ENCODE peak calls at places on chromosomes 7 and 10, in nine cellular contexts. One of them, this sample, is unnamed.

GRCh38 chr7:151838072-151838471 is 38.8 kb downstream of the PRKAG2 start:
- DNase-seq in mucosa of descending colon: no peak
- DNase-seq in brain microvascular endothelial cell: no peak
- DNase-seq in CD4-positive, alpha-beta T cell: no peak
- DNase-seq in fibroblast of villous mesenchyme: no peak
- DNase-seq in heart right ventricle: no peak
- DNase-seq in HepG2: no peak
- DNase-seq in ovary: no peak
- DNase-seq in endothelial cell: no peak
- DNase-seq in this sample: no peak

GRCh38 chr7:36986429-36987362 is 262.4 kb upstream of the AOAH start:
- DNase-seq in mucosa of descending colon: peak; percentile 54
- DNase-seq in brain microvascular endothelial cell: peak; percentile 63
- DNase-seq in CD4-positive, alpha-beta T cell: peak; percentile 37
- DNase-seq in fibroblast of villous mesenchyme: peak; percentile 48
- DNase-seq in heart right ventricle: peak; percentile 48
- DNase-seq in HepG2: peak; percentile 36
- DNase-seq in ovary: peak; percentile 12
- DNase-seq in endothelial cell: peak; percentile 81
- DNase-seq in this sample: peak; percentile 75

GRCh38 chr7:22713463-22713862 is 13.5 kb upstream of the IL6 start:
- DNase-seq in mucosa of descending colon: no peak
- DNase-seq in brain microvascular endothelial cell: no peak
- DNase-seq in CD4-positive, alpha-beta T cell: no peak
- DNase-seq in fibroblast of villous mesenchyme: no peak
- DNase-seq in heart right ventricle: no peak
- DNase-seq in HepG2: no peak
- DNase-seq in ovary: no peak
- DNase-seq in endothelial cell: no peak
- DNase-seq in this sample: no peak

GRCh38 chr7:33986456-33986855 is 81.1 kb downstream of the BMPER start:
- DNase-seq in mucosa of descending colon: no peak
- DNase-seq in brain microvascular endothelial cell: no peak
- DNase-seq in CD4-positive, alpha-beta T cell: no peak
- DNase-seq in fibroblast of villous mesenchyme: no peak
- DNase-seq in heart right ventricle: no peak
- DNase-seq in HepG2: no peak
- DNase-seq in ovary: no peak
- DNase-seq in endothelial cell: no peak
- DNase-seq in this sample: no peak

GRCh38 chr7:17583786-17584185 is 285.3 kb downstream of the AHR start:
- DNase-seq in mucosa of descending colon: no peak
- DNase-seq in brain microvascular endothelial cell: no peak
- DNase-seq in CD4-positive, alpha-beta T cell: no peak
- DNase-seq in fibroblast of villous mesenchyme: no peak
- DNase-seq in heart right ventricle: no peak
- DNase-seq in HepG2: no peak
- DNase-seq in ovary: no peak
- DNase-seq in endothelial cell: no peak
- DNase-seq in this sample: no peak

GRCh38 chr10:6231146-6231545 is 28.4 kb downstream of the PFKFB3 start:
- DNase-seq in mucosa of descending colon: no peak
- DNase-seq in brain microvascular endothelial cell: no peak
- DNase-seq in CD4-positive, alpha-beta T cell: no peak
- DNase-seq in fibroblast of villous mesenchyme: no peak
- DNase-seq in heart right ventricle: no peak
- DNase-seq in HepG2: no peak
- DNase-seq in ovary: no peak
- DNase-seq in endothelial cell: no peak
- DNase-seq in this sample: no peak

GRCh38 chr10:12492016-12492415 is 142.7 kb downstream of the CAMK1D start:
- DNase-seq in mucosa of descending colon: no peak
- DNase-seq in brain microvascular endothelial cell: no peak
- DNase-seq in CD4-positive, alpha-beta T cell: no peak
- DNase-seq in fibroblast of villous mesenchyme: no peak
- DNase-seq in heart right ventricle: no peak
- DNase-seq in HepG2: no peak
- DNase-seq in ovary: no peak
- DNase-seq in endothelial cell: no peak
- DNase-seq in this sample: no peak

GRCh38 chr10:3068201-3068967 is 1.0 kb downstream of the PFKP start:
- DNase-seq in mucosa of descending colon: peak; percentile 80
- DNase-seq in brain microvascular endothelial cell: peak; percentile 48
- DNase-seq in CD4-positive, alpha-beta T cell: peak; percentile 35
- DNase-seq in fibroblast of villous mesenchyme: peak; percentile 80
- DNase-seq in heart right ventricle: peak; percentile 71
- DNase-seq in HepG2: no peak
- DNase-seq in ovary: peak; percentile 56
- DNase-seq in endothelial cell: peak; percentile 63
- DNase-seq in this sample: peak; percentile 65

GRCh38 chr7:33091111-33091531 is 18.1 kb downstream of the RP9 start:
- DNase-seq in mucosa of descending colon: no peak
- DNase-seq in brain microvascular endothelial cell: no peak
- DNase-seq in CD4-positive, alpha-beta T cell: no peak
- DNase-seq in fibroblast of villous mesenchyme: no peak
- DNase-seq in heart right ventricle: no peak
- DNase-seq in HepG2: no peak
- DNase-seq in ovary: no peak
- DNase-seq in endothelial cell: no peak
- DNase-seq in this sample: no peak

GRCh38 chr7:138521837-138522461 is 61.9 kb downstream of the TRIM24 start:
- DNase-seq in mucosa of descending colon: no peak
- DNase-seq in brain microvascular endothelial cell: no peak
- DNase-seq in CD4-positive, alpha-beta T cell: no peak
- DNase-seq in fibroblast of villous mesenchyme: no peak
- DNase-seq in heart right ventricle: no peak
- DNase-seq in HepG2: no peak
- DNase-seq in ovary: no peak
- DNase-seq in endothelial cell: no peak
- DNase-seq in this sample: no peak

GRCh38 chr10:208616-209015 is 73.4 kb downstream of the ZMYND11 start:
- DNase-seq in mucosa of descending colon: no peak
- DNase-seq in brain microvascular endothelial cell: no peak
- DNase-seq in CD4-positive, alpha-beta T cell: no peak
- DNase-seq in fibroblast of villous mesenchyme: no peak
- DNase-seq in heart right ventricle: no peak
- DNase-seq in HepG2: no peak
- DNase-seq in ovary: no peak
- DNase-seq in endothelial cell: no peak
- DNase-seq in this sample: no peak

GRCh38 chr7:20441886-20442505 is 111.3 kb downstream of the ITGB8 start:
- DNase-seq in mucosa of descending colon: no peak
- DNase-seq in brain microvascular endothelial cell: no peak
- DNase-seq in CD4-positive, alpha-beta T cell: no peak
- DNase-seq in fibroblast of villous mesenchyme: peak; percentile 62
- DNase-seq in heart right ventricle: no peak
- DNase-seq in HepG2: no peak
- DNase-seq in ovary: no peak
- DNase-seq in endothelial cell: no peak
- DNase-seq in this sample: no peak

GRCh38 chr10:4066581-4067403 is 281.8 kb upstream of the KLF6 start:
- DNase-seq in mucosa of descending colon: no peak
- DNase-seq in brain microvascular endothelial cell: no peak
- DNase-seq in CD4-positive, alpha-beta T cell: no peak
- DNase-seq in fibroblast of villous mesenchyme: no peak
- DNase-seq in heart right ventricle: no peak
- DNase-seq in HepG2: no peak
- DNase-seq in ovary: no peak
- DNase-seq in endothelial cell: no peak
- DNase-seq in this sample: no peak

GRCh38 chr10:3780056-3780765 is 4.8 kb downstream of the KLF6 start:
- DNase-seq in mucosa of descending colon: no peak
- DNase-seq in brain microvascular endothelial cell: peak; percentile 63
- DNase-seq in CD4-positive, alpha-beta T cell: no peak
- DNase-seq in fibroblast of villous mesenchyme: peak; percentile 58
- DNase-seq in heart right ventricle: no peak
- DNase-seq in HepG2: no peak
- DNase-seq in ovary: peak; percentile 7
- DNase-seq in endothelial cell: no peak
- DNase-seq in this sample: no peak

GRCh38 chr10:62043493-62043938 is 142.0 kb downstream of the ARID5B start:
- DNase-seq in mucosa of descending colon: no peak
- DNase-seq in brain microvascular endothelial cell: no peak
- DNase-seq in CD4-positive, alpha-beta T cell: no peak
- DNase-seq in fibroblast of villous mesenchyme: peak; percentile 62
- DNase-seq in heart right ventricle: no peak
- DNase-seq in HepG2: no peak
- DNase-seq in ovary: no peak
- DNase-seq in endothelial cell: no peak
- DNase-seq in this sample: no peak

GRCh38 chr10:117476281-117476680 is 66.3 kb upstream of the EMX2 start:
- DNase-seq in mucosa of descending colon: no peak
- DNase-seq in brain microvascular endothelial cell: no peak
- DNase-seq in CD4-positive, alpha-beta T cell: no peak
- DNase-seq in fibroblast of villous mesenchyme: no peak
- DNase-seq in heart right ventricle: no peak
- DNase-seq in HepG2: no peak
- DNase-seq in ovary: no peak
- DNase-seq in endothelial cell: no peak
- DNase-seq in this sample: no peak

GRCh38 chr7:74216361-74216761 is 6.6 kb downstream of the LAT2 start:
- DNase-seq in mucosa of descending colon: no peak
- DNase-seq in brain microvascular endothelial cell: no peak
- DNase-seq in CD4-positive, alpha-beta T cell: no peak
- DNase-seq in fibroblast of villous mesenchyme: no peak
- DNase-seq in heart right ventricle: no peak
- DNase-seq in HepG2: no peak
- DNase-seq in ovary: no peak
- DNase-seq in endothelial cell: no peak
- DNase-seq in this sample: no peak

GRCh38 chr7:2060701-2061100 is 172.0 kb downstream of the MAD1L1 start:
- DNase-seq in mucosa of descending colon: no peak
- DNase-seq in brain microvascular endothelial cell: no peak
- DNase-seq in CD4-positive, alpha-beta T cell: no peak
- DNase-seq in fibroblast of villous mesenchyme: peak; percentile 73
- DNase-seq in heart right ventricle: no peak
- DNase-seq in HepG2: no peak
- DNase-seq in ovary: no peak
- DNase-seq in endothelial cell: no peak
- DNase-seq in this sample: no peak

GRCh38 chr10:93742633-93743349 is 14.9 kb upstream of the LGI1 start:
- DNase-seq in mucosa of descending colon: no peak
- DNase-seq in brain microvascular endothelial cell: no peak
- DNase-seq in CD4-positive, alpha-beta T cell: no peak
- DNase-seq in fibroblast of villous mesenchyme: peak; percentile 15
- DNase-seq in heart right ventricle: no peak
- DNase-seq in HepG2: no peak
- DNase-seq in ovary: no peak
- DNase-seq in endothelial cell: no peak
- DNase-seq in this sample: no peak

GRCh38 chr10:93741367-93741766 is 16.4 kb upstream of the LGI1 start:
- DNase-seq in mucosa of descending colon: no peak
- DNase-seq in brain microvascular endothelial cell: no peak
- DNase-seq in CD4-positive, alpha-beta T cell: no peak
- DNase-seq in fibroblast of villous mesenchyme: no peak
- DNase-seq in heart right ventricle: no peak
- DNase-seq in HepG2: no peak
- DNase-seq in ovary: no peak
- DNase-seq in endothelial cell: no peak
- DNase-seq in this sample: no peak

GRCh38 chr10:93749218-93749799 is 8.4 kb upstream of the LGI1 start:
- DNase-seq in mucosa of descending colon: no peak
- DNase-seq in brain microvascular endothelial cell: no peak
- DNase-seq in CD4-positive, alpha-beta T cell: no peak
- DNase-seq in fibroblast of villous mesenchyme: peak; percentile 23
- DNase-seq in heart right ventricle: no peak
- DNase-seq in HepG2: no peak
- DNase-seq in ovary: no peak
- DNase-seq in endothelial cell: no peak
- DNase-seq in this sample: no peak

GRCh38 chr10:93746844-93747284 is 10.9 kb upstream of the LGI1 start:
- DNase-seq in mucosa of descending colon: peak; percentile 50
- DNase-seq in brain microvascular endothelial cell: peak; percentile 95
- DNase-seq in CD4-positive, alpha-beta T cell: no peak
- DNase-seq in fibroblast of villous mesenchyme: peak; percentile 97
- DNase-seq in heart right ventricle: no peak
- DNase-seq in HepG2: peak; percentile 38
- DNase-seq in ovary: no peak
- DNase-seq in endothelial cell: peak; percentile 17
- DNase-seq in this sample: no peak

GRCh38 chr10:93745411-93746065 is 12.2 kb upstream of the LGI1 start:
- DNase-seq in mucosa of descending colon: no peak
- DNase-seq in brain microvascular endothelial cell: no peak
- DNase-seq in CD4-positive, alpha-beta T cell: no peak
- DNase-seq in fibroblast of villous mesenchyme: peak; percentile 45
- DNase-seq in heart right ventricle: no peak
- DNase-seq in HepG2: peak; percentile 5
- DNase-seq in ovary: no peak
- DNase-seq in endothelial cell: peak; percentile 60
- DNase-seq in this sample: no peak
- TF ChIP-seq CTCF in mucosa of descending colon: no peak
- TF ChIP-seq CTCF in brain microvascular endothelial cell: peak; percentile 69
- TF ChIP-seq CTCF in CD4-positive, alpha-beta T cell: no peak
- TF ChIP-seq CTCF in fibroblast of villous mesenchyme: peak; percentile 66
- TF ChIP-seq CTCF in heart right ventricle: peak; percentile 26
- TF ChIP-seq CTCF in HepG2: peak; percentile 44
- TF ChIP-seq CTCF in ovary: no peak
- TF ChIP-seq CTCF in endothelial cell: peak; percentile 37
- TF ChIP-seq CTCF in this sample: peak; percentile 39

GRCh38 chr10:27383595-27384542 is 120.2 kb upstream of the RAB18 start:
- DNase-seq in mucosa of descending colon: no peak
- DNase-seq in brain microvascular endothelial cell: no peak
- DNase-seq in CD4-positive, alpha-beta T cell: no peak
- DNase-seq in fibroblast of villous mesenchyme: peak; percentile 20
- DNase-seq in heart right ventricle: no peak
- DNase-seq in HepG2: peak; percentile 38
- DNase-seq in ovary: no peak
- DNase-seq in endothelial cell: no peak
- DNase-seq in this sample: no peak
- TF ChIP-seq CTCF in mucosa of descending colon: no peak
- TF ChIP-seq CTCF in brain microvascular endothelial cell: no peak
- TF ChIP-seq CTCF in CD4-positive, alpha-beta T cell: no peak
- TF ChIP-seq CTCF in fibroblast of villous mesenchyme: no peak
- TF ChIP-seq CTCF in heart right ventricle: no peak
- TF ChIP-seq CTCF in HepG2: no peak
- TF ChIP-seq CTCF in ovary: no peak
- TF ChIP-seq CTCF in endothelial cell: no peak
- TF ChIP-seq CTCF in this sample: no peak

DNA sequence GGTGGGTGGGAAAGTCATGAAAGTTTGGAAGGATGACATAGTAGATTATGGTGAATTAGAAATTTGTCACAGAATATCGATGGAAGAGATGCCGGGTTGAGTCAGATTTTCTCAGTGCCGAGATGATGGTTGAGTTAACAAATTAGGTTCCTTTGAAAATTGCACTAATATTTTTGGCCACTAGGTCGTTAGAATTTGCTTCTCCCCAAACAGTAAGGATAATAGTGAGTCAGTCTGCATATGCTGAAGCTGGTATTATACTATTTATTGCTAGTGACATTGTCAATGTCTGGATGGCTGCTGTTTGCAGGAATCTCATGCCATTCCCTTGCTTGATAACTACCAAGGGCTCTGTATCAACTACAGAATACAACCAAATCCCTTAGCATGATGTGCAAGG is 37.7 kb upstream of the MINDY3 start:
- DNase-seq in mucosa of descending colon: no peak
- DNase-seq in brain microvascular endothelial cell: peak; percentile 7
- DNase-seq in CD4-positive, alpha-beta T cell: no peak
- DNase-seq in fibroblast of villous mesenchyme: peak; percentile 8
- DNase-seq in heart right ventricle: no peak
- DNase-seq in HepG2: no peak
- DNase-seq in ovary: no peak
- DNase-seq in endothelial cell: no peak
- DNase-seq in this sample: no peak
- TF ChIP-seq CTCF in mucosa of descending colon: no peak
- TF ChIP-seq CTCF in brain microvascular endothelial cell: peak; percentile 26
- TF ChIP-seq CTCF in CD4-positive, alpha-beta T cell: peak; percentile 19
- TF ChIP-seq CTCF in fibroblast of villous mesenchyme: peak; percentile 49
- TF ChIP-seq CTCF in heart right ventricle: peak; percentile 20
- TF ChIP-seq CTCF in HepG2: no peak
- TF ChIP-seq CTCF in ovary: no peak
- TF ChIP-seq CTCF in endothelial cell: peak; percentile 83
- TF ChIP-seq CTCF in this sample: peak; percentile 15

GRCh38 chr10:73941300-73941699 is 30.4 kb downstream of the PLAU start:
- DNase-seq in mucosa of descending colon: no peak
- DNase-seq in brain microvascular endothelial cell: no peak
- DNase-seq in CD4-positive, alpha-beta T cell: no peak
- DNase-seq in fibroblast of villous mesenchyme: no peak
- DNase-seq in heart right ventricle: no peak
- DNase-seq in HepG2: no peak
- DNase-seq in ovary: no peak
- DNase-seq in endothelial cell: no peak
- DNase-seq in this sample: no peak
- TF ChIP-seq CTCF in mucosa of descending colon: no peak
- TF ChIP-seq CTCF in brain microvascular endothelial cell: no peak
- TF ChIP-seq CTCF in CD4-positive, alpha-beta T cell: no peak
- TF ChIP-seq CTCF in fibroblast of villous mesenchyme: no peak
- TF ChIP-seq CTCF in heart right ventricle: no peak
- TF ChIP-seq CTCF in HepG2: no peak
- TF ChIP-seq CTCF in ovary: no peak
- TF ChIP-seq CTCF in endothelial cell: no peak
- TF ChIP-seq CTCF in this sample: no peak